ENCODE peak calls at places on chromosomes 1 and 21, in four cellular contexts. S, T, C and I are unnamed samples.

GRCh38 chr1:116139592-116140134 is 28.5 kb downstream of the MAB21L3 start:
- DNase-seq in S (no peak), T (no peak), C (no peak), I (no peak)

GRCh38 chr1:65069186-65069585 is 78.8 kb upstream of the AK4 start:
- DNase-seq in S (no peak), T (no peak), C (no peak), I (no peak)

GRCh38 chr1:35111106-35111505 is 31.9 kb downstream of the ZMYM1 start:
- DNase-seq in S (no peak), T (no peak), C (no peak), I (no peak)

GRCh38 chr1:198775606-198776005 is 136.8 kb downstream of the PTPRC start:
- DNase-seq in S (peak), T (peak), C (no peak), I (no peak)

GRCh38 chr1:226444901-226445300 is 37.0 kb upstream of the PARP1 start:
- DNase-seq in S (no peak), T (no peak), C (no peak), I (no peak)

GRCh38 chr1:27567183-27567526 is 36.8 kb downstream of the AHDC1 start:
- DNase-seq in S (no peak), T (no peak), C (no peak), I (no peak)

GRCh38 chr1:94863919-94864318 is 43.8 kb downstream of the SLC44A3 start:
- DNase-seq in S (no peak), T (no peak), C (peak), I (no peak)

GRCh38 chr1:25727819-25728286 is 72.1 kb upstream of the SELENON start:
- DNase-seq in S (no peak), T (no peak), C (peak), I (peak)

GRCh38 chr1:70779571-70779970 is 268.0 kb downstream of the PTGER3 start:
- DNase-seq in S (no peak), T (no peak), C (no peak), I (no peak)

GRCh38 chr21:41403966-41404365 is 22.1 kb upstream of the MX1 start:
- DNase-seq in S (no peak), T (no peak), C (no peak), I (no peak)

GRCh38 chr21:39669976-39670671 is 57.4 kb downstream of the B3GALT5 start:
- DNase-seq in S (no peak), T (no peak), C (no peak), I (no peak)

GRCh38 chr1:41286486-41286885 is 44.4 kb upstream of the SCMH1 start:
- DNase-seq in S (no peak), T (no peak), C (no peak), I (no peak)

GRCh38 chr1:12454406-12455391 is 163.3 kb downstream of the DHRS3 start:
- DNase-seq in S (no peak), T (no peak), C (peak), I (no peak)

GRCh38 chr1:27292111-27292510 is 29.9 kb upstream of the TMEM222 start:
- DNase-seq in S (no peak), T (no peak), C (no peak), I (no peak)

GRCh38 chr1:147129116-147129873 is 43.0 kb downstream of the PRKAB2 start:
- DNase-seq in S (no peak), T (no peak), C (no peak), I (no peak)

GRCh38 chr1:204151562-204152309 is at the start of gene ETNK2:
- DNase-seq in S (peak), T (no peak), C (peak), I (peak)

GRCh38 chr1:23634840-23635642 is 56.6 kb upstream of the RPL11 start:
- DNase-seq in S (no peak), T (peak), C (peak), I (peak)

GRCh38 chr1:238951809-238952208 is 434.6 kb upstream of the CHRM3 start:
- DNase-seq in S (no peak), T (peak), C (peak), I (no peak)